ENCODE peak calls at places on chromosome 21, in seven cellular contexts. O is sigmoid colon, S is suprapubic skin, Y is tibial nerve, E is ovary, N is transverse colon, V is SK-N-SH. G is an unnamed sample. For H3K27me3, the result is how much of the 10 kb centered on the place peaks cover.

GRCh38 chr21:43865471-43866181 is 603 bp downstream of the AGPAT3 start:
- DNase-seq in S (no peak), V (peak), E (peak), N (peak), Y (no peak), O (peak), G (peak)

GRCh38 chr21:35050348-35051286 is 1.5 kb upstream of the RUNX1 start:
- DNase-seq in E (no peak), S (no peak), Y (no peak), N (no peak), O (peak), V (no peak), G (no peak)

GRCh38 chr21:33975548-33976081 is 60.0 kb upstream of the ATP5PO start:
- DNase-seq in N (peak), E (no peak), V (no peak), Y (no peak), O (no peak), S (no peak), G (no peak)

GRCh38 chr21:43686811-43687565 is 27.6 kb downstream of the RRP1B start:
- DNase-seq in V (no peak), E (no peak), Y (no peak), O (no peak), N (no peak), S (no peak), G (no peak)

GRCh38 chr21:46409641-46410406 is 48.9 kb upstream of the DIP2A start:
- DNase-seq in N (no peak), S (no peak), V (no peak), O (no peak), E (no peak), Y (no peak), G (no peak)

GRCh38 chr21:34579411-34579810 is 35.5 kb downstream of the RCAN1 start:
- DNase-seq in V (no peak), O (no peak), S (no peak), E (no peak), Y (no peak), N (no peak), G (no peak)

GRCh38 chr21:42038826-42039425 is 28.8 kb upstream of the ZBTB21 start:
- DNase-seq in Y (no peak), E (no peak), S (no peak), N (no peak), V (no peak), O (no peak), G (no peak)

GRCh38 chr21:26188422-26188821 is 17.9 kb upstream of the APP start:
- DNase-seq in S (no peak), O (no peak), E (no peak), N (no peak), Y (no peak), V (no peak), G (no peak)

GRCh38 chr21:43731891-43732711 is 13.2 kb downstream of the PDXK start:
- DNase-seq in Y (peak), O (no peak), N (no peak), E (peak), S (peak), V (no peak), G (no peak)

GRCh38 chr21:31732891-31733520 is 1.1 kb upstream of the SCAF4 start:
- DNase-seq in E (peak), N (peak), V (peak), O (peak), Y (no peak), S (no peak), G (no peak)

GRCh38 chr21:22993144-22993543 is 1994.9 kb downstream of the NCAM2 start:
- DNase-seq in N (no peak), V (no peak), Y (no peak), S (no peak), O (no peak), E (no peak), G (no peak)

GRCh38 chr21:25960423-25960822 is 210.1 kb downstream of the APP start:
- DNase-seq in S (no peak), E (no peak), Y (no peak), O (no peak), N (no peak), V (peak), G (no peak)

GRCh38 chr21:26169061-26169610 is 1.4 kb downstream of the APP start:
- DNase-seq in O (peak), V (peak), E (peak), S (peak), Y (peak), N (peak), G (peak)

GRCh38 chr21:38817371-38818335 is 11.9 kb downstream of the ETS2 start:
- DNase-seq in N (peak), S (no peak), V (no peak), E (no peak), O (no peak), Y (no peak), G (no peak)

GRCh38 chr21:14603202-14603601 is 57.1 kb upstream of the SAMSN1 start:
- DNase-seq in S (no peak), Y (no peak), O (no peak), E (no peak), V (no peak), N (no peak), G (no peak)

GRCh38 chr21:15455819-15456462 is 273.8 kb upstream of the USP25 start:
- DNase-seq in O (no peak), Y (no peak), N (peak), V (no peak), S (no peak), E (no peak), G (no peak)

GRCh38 chr21:35051287-35051818 is 2.3 kb upstream of the RUNX1 start:
- DNase-seq in V (no peak), S (peak), O (peak), Y (peak), E (no peak), N (peak), G (peak)

GRCh38 chr21:39696620-39697019 is 48.4 kb upstream of the IGSF5 start:
- DNase-seq in V (no peak), S (no peak), Y (no peak), N (peak), E (no peak), O (no peak), G (no peak)

GRCh38 chr21:39048574-39048973 is 134.7 kb downstream of the PSMG1 start:
- DNase-seq in V (no peak), S (no peak), Y (no peak), N (no peak), E (no peak), O (peak), G (no peak)

GRCh38 chr21:27400045-27400444 is 433.2 kb upstream of the ADAMTS5 start:
- DNase-seq in N (no peak), V (no peak), Y (no peak), O (no peak), S (no peak), E (no peak), G (no peak)

GRCh38 chr21:34367320-34367935 is 3.6 kb downstream of the KCNE2 start:
- DNase-seq in V (peak), S (no peak), Y (peak), N (peak), O (peak), E (no peak), G (peak)

GRCh38 chr21:41703857-41704501 is 62.9 kb downstream of the RIPK4 start:
- DNase-seq in S (no peak), E (no peak), O (no peak), Y (no peak), V (no peak), N (peak), G (peak)

GRCh38 chr21:42563261-42564045 is 49.8 kb downstream of the SLC37A1 start:
- DNase-seq in N (peak), Y (no peak), E (peak), O (peak), S (peak), V (no peak), G (peak)

GRCh38 chr21:16579538-16579937 is 849.8 kb downstream of the USP25 start:
- DNase-seq in Y (no peak), N (no peak), V (no peak), S (no peak), O (no peak), E (no peak), G (no peak)

GRCh38 chr21:41824466-41825207 is 54.5 kb downstream of the PRDM15 start:
- DNase-seq in E (no peak), Y (no peak), O (no peak), N (no peak), V (no peak), S (peak), G (no peak)

GRCh38 chr21:16741228-16741665 is 771.6 kb upstream of the CXADR start:
- DNase-seq in O (no peak), E (peak), N (no peak), Y (no peak), V (peak), S (no peak), G (no peak)

GRCh38 chr21:22374218-22374969 is 1376.2 kb downstream of the NCAM2 start:
- DNase-seq in O (no peak), Y (no peak), S (no peak), V (no peak), N (no peak), E (no peak), G (no peak)

GRCh38 chr21:42460391-42461184 is 35.4 kb downstream of the RSPH1 start:
- DNase-seq in V (peak), Y (no peak), E (no peak), S (peak), N (peak), O (no peak), G (no peak)

GRCh38 chr21:33980276-33980916 is 64.8 kb upstream of the ATP5PO start:
- DNase-seq in Y (no peak), O (no peak), S (no peak), E (no peak), V (no peak), N (no peak), G (no peak)

GRCh38 chr21:34881894-34882371 is 167.2 kb downstream of the RUNX1 start:
- DNase-seq in O (no peak), Y (no peak), S (no peak), N (no peak), E (no peak), V (no peak), G (no peak)

DNA sequence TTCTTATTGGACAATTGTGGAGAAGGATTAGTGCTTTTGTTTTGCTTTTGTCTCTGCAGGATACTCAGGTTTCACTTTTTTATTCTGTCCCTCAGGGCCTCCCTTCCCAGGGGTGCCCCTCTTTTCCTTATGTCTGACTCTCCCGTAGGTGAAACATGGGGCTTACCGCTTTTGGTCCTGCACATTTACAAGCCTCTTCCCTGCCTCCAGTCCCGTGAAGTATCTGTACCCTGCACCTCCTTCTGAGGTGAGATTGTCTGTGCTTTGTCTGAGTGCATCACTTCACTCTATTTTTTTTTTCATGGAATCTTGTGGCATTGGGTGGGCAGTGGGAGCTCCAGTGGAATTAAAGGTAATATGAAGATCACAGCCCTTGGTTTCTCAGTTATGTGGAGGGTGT is 758.1 kb upstream of the TPTE start:
- DNase-seq in E (no peak), N (no peak), V (no peak), Y (no peak), O (no peak), S (no peak), G (no peak)
- H3K27me3 ChIP-seq in E (under half), N (under half), V (under half), Y (under half), O (under half), S (under half), G (under half)

GRCh38 chr21:45325206-45326168 is 37.8 kb upstream of the POFUT2 start:
- DNase-seq in E (peak), N (no peak), S (peak), O (peak), Y (no peak), V (no peak), G (no peak)

GRCh38 chr21:45326169-45326833 is 38.6 kb upstream of the POFUT2 start:
- DNase-seq in N (no peak), V (peak), E (peak), O (peak), Y (no peak), S (peak), G (no peak)

GRCh38 chr21:45323487-45324380 is 36.0 kb upstream of the POFUT2 start:
- DNase-seq in N (no peak), V (no peak), S (peak), E (peak), Y (no peak), O (peak), G (no peak)

GRCh38 chr21:45322960-45323461 is 35.3 kb upstream of the POFUT2 start:
- DNase-seq in Y (no peak), E (peak), O (peak), V (no peak), S (peak), N (no peak), G (no peak)

DNA sequence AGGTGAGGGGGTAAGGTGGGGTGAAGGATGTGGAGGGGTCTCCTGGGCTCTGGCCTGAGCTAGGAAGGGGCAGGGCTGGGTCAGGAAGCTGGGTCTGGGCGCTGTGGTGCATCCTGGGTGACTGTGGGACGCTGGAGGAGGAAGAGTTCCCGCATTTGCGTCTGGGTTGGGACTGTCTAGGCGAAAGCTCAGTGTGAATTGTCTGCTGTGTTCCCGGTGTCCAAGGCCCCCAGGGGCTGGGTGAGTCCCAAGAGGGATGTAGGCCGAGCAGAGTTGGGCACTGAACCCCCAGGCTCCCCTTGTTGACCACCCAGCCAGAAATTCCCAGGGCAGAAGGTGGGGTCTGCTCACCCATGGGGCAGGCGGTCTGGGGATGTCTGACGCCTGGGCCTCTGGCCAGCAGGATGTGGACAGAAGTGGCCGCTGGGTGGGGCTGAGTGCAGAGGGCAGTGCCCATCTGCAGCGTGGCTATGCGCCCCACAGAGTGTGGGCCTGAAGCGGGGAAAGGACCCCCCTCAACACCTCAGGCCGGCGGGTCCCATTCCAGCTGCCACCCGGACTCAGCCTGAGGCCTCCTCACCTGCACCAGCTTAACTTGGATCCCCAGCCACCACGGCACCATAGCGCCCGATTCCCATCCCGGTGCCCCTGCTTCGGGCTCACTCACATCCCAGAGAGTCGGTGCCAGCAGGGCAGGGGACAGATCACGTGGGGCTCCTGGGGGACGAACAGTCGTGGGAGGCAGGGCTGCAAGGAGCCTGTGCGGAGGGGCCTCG is 36.9 kb upstream of the POFUT2 start:
- DNase-seq in Y (no peak), S (peak), V (peak), E (peak), O (peak), N (no peak), G (no peak)
- TF ChIP-seq EP300 in Y (no peak), S (no peak), V (no peak), E (no peak), O (no peak), N (no peak), G (no peak)

DNA sequence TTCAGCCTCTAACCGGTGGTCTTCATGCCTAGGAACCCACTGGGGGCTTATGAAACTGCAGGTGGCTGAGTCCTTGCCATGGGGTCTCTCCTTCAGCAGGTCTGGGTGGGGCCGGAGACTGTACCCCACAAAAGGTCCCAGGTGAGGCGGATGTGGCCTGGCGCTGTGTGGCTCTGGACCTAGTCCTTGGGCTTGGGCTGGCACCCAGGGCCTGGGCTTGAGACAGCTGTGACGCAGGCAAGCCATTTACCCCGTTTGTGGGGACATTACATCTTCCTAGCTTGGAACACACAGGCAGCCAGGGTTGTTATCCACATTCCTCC is 5.9 kb upstream of the SLX9 start:
- DNase-seq in O (no peak), E (no peak), S (no peak), N (no peak), Y (no peak), V (no peak), G (no peak)
- H3K27me3 ChIP-seq in O (half or more), E (under half), S (half or more), N (half or more), Y (under half), V (under half), G (under half)

DNA sequence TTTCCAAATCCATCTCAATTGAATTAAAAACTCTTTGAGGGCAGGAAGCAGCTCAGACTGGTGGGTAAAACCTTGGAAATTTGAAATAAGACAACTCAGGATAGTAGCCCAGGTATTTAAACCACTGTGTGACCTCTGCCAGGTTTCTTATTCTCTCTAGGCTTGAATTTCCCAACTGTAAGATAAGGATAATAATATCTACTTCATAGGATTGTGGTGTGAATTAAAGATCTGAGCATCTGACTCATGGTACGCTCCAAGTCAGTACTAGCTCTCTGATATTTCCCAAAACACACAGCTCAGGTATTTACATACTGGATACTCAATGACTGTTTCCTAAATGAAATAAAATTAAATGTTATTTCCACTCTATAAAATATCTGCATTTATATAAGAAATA is 337.2 kb downstream of the LTN1 start:
- DNase-seq in E (no peak), N (no peak), V (no peak), Y (no peak), S (no peak), O (no peak), G (no peak)
- TF ChIP-seq EP300 in E (no peak), N (no peak), V (no peak), Y (no peak), S (no peak), O (no peak), G (no peak)

DNA sequence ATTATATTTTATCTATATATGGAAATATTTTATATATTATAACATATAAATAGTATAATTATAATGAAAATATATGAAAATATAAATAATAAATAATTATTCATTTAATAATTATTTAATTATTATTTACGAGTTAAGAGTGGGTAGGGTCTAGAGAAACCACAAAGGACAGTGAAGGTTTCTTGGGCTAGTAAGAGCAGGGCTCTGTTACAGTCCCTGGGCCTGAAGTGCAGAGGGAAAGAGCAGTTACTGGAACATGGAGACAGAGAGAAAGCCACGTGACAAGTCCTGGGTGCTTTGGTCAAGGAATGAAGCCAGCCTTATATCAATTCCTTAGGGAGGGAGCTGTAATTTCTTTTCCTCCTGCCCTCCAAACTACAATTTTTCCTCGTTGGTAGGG is 117.2 kb upstream of the OLIG2 start:
- DNase-seq in N (no peak), V (no peak), S (no peak), O (no peak), Y (no peak), E (no peak), G (no peak)
- H3K27me3 ChIP-seq in N (under half), V (under half), S (under half), O (under half), Y (under half), E (under half), G (under half)

GRCh38 chr21:36973986-36974850 is 7.7 kb upstream of the HLCS start:
- DNase-seq in Y (no peak), E (no peak), S (no peak), N (no peak), O (no peak), V (no peak), G (no peak)
- TF ChIP-seq EP300 in Y (no peak), E (no peak), S (no peak), N (no peak), O (no peak), V (no peak), G (no peak)